ENCODE peak calls at places on chromosomes 12 and 14, in eight cellular contexts. Z is GM12878, S is hepatocyte, U is ovary, Q is right atrium auricular region, Y is stomach, N is endothelial cell of umbilical vein, G is lung. M is an unnamed sample. For H3K36me3, the result is how much of the 10 kb centered on the place peaks cover.

GRCh38 chr14:70655110-70655826 is 13.6 kb downstream of the TTC9 start:
- DNase-seq in Q (no peak), U (no peak), S (no peak), Y (peak), N (peak), Z (peak), G (no peak), M (peak)

GRCh38 chr12:94430304-94430703 is 29.4 kb downstream of the CEP83 start:
- DNase-seq in U (no peak), Z (no peak), G (no peak), N (no peak), S (no peak), Q (no peak), Y (no peak), M (no peak)

GRCh38 chr12:104358353-104359003 is 54.9 kb downstream of the EID3 start:
- DNase-seq in Q (no peak), U (peak), G (peak), S (peak), N (peak), Z (peak), Y (peak), M (peak)

GRCh38 chr12:12405882-12406281 is 49.0 kb downstream of the BORCS5 start:
- DNase-seq in Q (no peak), Z (no peak), G (peak), S (peak), N (no peak), U (no peak), Y (peak), M (no peak)

GRCh38 chr14:87601011-87601410 is 392.0 kb downstream of the GALC start:
- DNase-seq in Q (no peak), Y (no peak), S (no peak), N (no peak), G (no peak), U (no peak), Z (no peak), M (no peak)

GRCh38 chr14:63026491-63026890 is 18.8 kb downstream of the KCNH5 start:
- DNase-seq in G (no peak), N (no peak), S (no peak), Y (no peak), Q (no peak), U (no peak), Z (no peak), M (no peak)

GRCh38 chr14:96576937-96577336 is 74.8 kb downstream of the PAPOLA start:
- DNase-seq in N (no peak), Y (no peak), Z (no peak), Q (no peak), S (no peak), G (no peak), U (no peak), M (no peak)

GRCh38 chr12:115243933-115244628 is 560.1 kb upstream of the TBX3 start:
- DNase-seq in Z (no peak), U (no peak), N (no peak), S (no peak), Q (no peak), Y (no peak), G (no peak), M (no peak)

GRCh38 chr14:62694075-62694474 is 351.2 kb downstream of the KCNH5 start:
- DNase-seq in S (peak), U (no peak), Q (no peak), Z (no peak), G (no peak), N (no peak), Y (no peak), M (no peak)

GRCh38 chr12:108337235-108338223 is 1.6 kb downstream of the CMKLR1 start:
- DNase-seq in G (no peak), Z (no peak), N (peak), Y (no peak), Q (no peak), U (no peak), S (peak), M (peak)

GRCh38 chr14:104559043-104559768 is 20.4 kb upstream of the C14orf180 start:
- DNase-seq in Q (no peak), S (no peak), G (no peak), N (no peak), U (no peak), Y (no peak), Z (no peak), M (no peak)

GRCh38 chr14:39246618-39247017 is 12.9 kb downstream of the MIA2 start:
- DNase-seq in Z (no peak), N (no peak), S (no peak), Y (no peak), Q (no peak), G (no peak), U (no peak), M (no peak)

GRCh38 chr12:58148405-58148804 is 207.0 kb downstream of the ATP23 start:
- DNase-seq in U (no peak), Q (no peak), S (peak), N (peak), Z (no peak), Y (no peak), G (no peak), M (no peak)

GRCh38 chr12:57868870-57869609 is 22.5 kb upstream of the CTDSP2 start:
- DNase-seq in S (no peak), Q (peak), Y (no peak), N (no peak), Z (no peak), G (no peak), U (no peak), M (no peak)

GRCh38 chr12:72296389-72296788 is 24.2 kb downstream of the TRHDE start:
- DNase-seq in Z (no peak), Y (no peak), U (no peak), N (no peak), G (no peak), Q (no peak), S (peak), M (no peak)

GRCh38 chr12:1846421-1847405 is 26.3 kb downstream of the LRTM2 start:
- DNase-seq in N (no peak), G (no peak), U (no peak), Q (no peak), S (no peak), Z (no peak), Y (no peak), M (no peak)

GRCh38 chr12:53122961-53123468 is 19.7 kb downstream of the SOAT2 start:
- DNase-seq in Z (no peak), Q (no peak), G (no peak), Y (no peak), S (no peak), U (no peak), N (no peak), M (no peak)

GRCh38 chr12:76020281-76020680 is 11.3 kb downstream of the PHLDA1 start:
- DNase-seq in Z (peak), Y (peak), Q (no peak), G (no peak), S (no peak), N (no peak), U (no peak), M (no peak)

GRCh38 chr14:54567224-54567633 is 301 bp downstream of the SAMD4A start:
- DNase-seq in S (peak), N (no peak), Z (no peak), Y (peak), Q (no peak), U (no peak), G (peak), M (no peak)

GRCh38 chr12:58302487-58303011 is 361.2 kb downstream of the ATP23 start:
- DNase-seq in S (no peak), U (no peak), Z (no peak), N (peak), G (no peak), Q (no peak), Y (no peak), M (no peak)

GRCh38 chr14:65229431-65230286 is 127.3 kb upstream of the MAX start:
- DNase-seq in U (peak), N (peak), S (peak), G (no peak), Z (no peak), Y (peak), Q (no peak), M (no peak)

GRCh38 chr12:92995258-92995905 is 66.3 kb upstream of the EEA1 start:
- DNase-seq in Z (peak), S (no peak), U (no peak), Q (no peak), Y (no peak), N (no peak), G (no peak), M (peak)

GRCh38 chr14:93943052-93943451 is 15.9 kb downstream of the FAM181A start:
- DNase-seq in U (no peak), G (no peak), S (no peak), Y (no peak), Z (no peak), N (no peak), Q (no peak), M (no peak)

GRCh38 chr12:13347241-13348043 is 150.9 kb downstream of the EMP1 start:
- DNase-seq in N (no peak), G (no peak), Z (no peak), Y (no peak), Q (no peak), S (peak), U (no peak), M (no peak)

GRCh38 chr14:104401785-104402184 is 177.8 kb upstream of the C14orf180 start:
- DNase-seq in Z (no peak), S (no peak), U (no peak), G (peak), N (no peak), Q (peak), Y (no peak), M (no peak)

GRCh38 chr14:72598328-72598727 is 295.6 kb downstream of the DPF3 start:
- DNase-seq in S (no peak), N (no peak), Z (no peak), U (no peak), Q (no peak), Y (no peak), G (no peak), M (peak)

GRCh38 chr12:116381744-116382455 is 104.4 kb upstream of the MED13L start:
- DNase-seq in Q (no peak), G (no peak), N (peak), Y (no peak), S (peak), Z (no peak), U (no peak), M (no peak)

GRCh38 chr14:39847191-39847590 is 415.0 kb upstream of the FBXO33 start:
- DNase-seq in Z (no peak), G (no peak), U (no peak), Y (no peak), S (no peak), Q (no peak), N (no peak), M (no peak)

GRCh38 chr14:93744176-93744575 is 44.1 kb downstream of the PRIMA1 start:
- DNase-seq in U (no peak), Z (no peak), Y (no peak), G (no peak), S (no peak), N (no peak), Q (no peak), M (no peak)

GRCh38 chr14:54261283-54261682 is 135.5 kb upstream of the CDKN3 start:
- DNase-seq in N (no peak), G (no peak), S (no peak), Y (no peak), Z (no peak), U (no peak), Q (no peak), M (no peak)

GRCh38 chr12:120741476-120742206 is 16.0 kb downstream of the ACADS start:
- DNase-seq in S (no peak), U (no peak), N (no peak), Y (no peak), Z (no peak), G (no peak), Q (no peak), M (no peak)

GRCh38 chr12:120117961-120118709 is 1.6 kb upstream of the RAB35 start:
- DNase-seq in Y (no peak), Q (no peak), G (no peak), U (no peak), N (peak), S (peak), Z (no peak), M (no peak)

GRCh38 chr14:38828183-38828877 is 274.7 kb downstream of the SEC23A start:
- DNase-seq in Y (no peak), G (no peak), S (no peak), U (no peak), Z (no peak), N (no peak), Q (no peak), M (no peak)

GRCh38 chr12:122651520-122652224 is 51.5 kb downstream of the HCAR2 start:
- DNase-seq in Z (no peak), N (no peak), Y (no peak), U (no peak), Q (no peak), G (no peak), S (no peak), M (no peak)

GRCh38 chr12:131063960-131064359 is 110.3 kb downstream of the ADGRD1 start:
- DNase-seq in G (no peak), Y (no peak), Z (no peak), S (no peak), Q (no peak), U (no peak), N (no peak), M (no peak)

GRCh38 chr14:21092147-21093011 is 6.1 kb downstream of the ZNF219 start:
- DNase-seq in S (peak), Y (peak), N (peak), U (peak), G (peak), Q (peak), Z (no peak), M (peak)

GRCh38 chr12:128815779-128816642 is 7.7 kb downstream of the SLC15A4 start:
- DNase-seq in Q (no peak), G (no peak), Y (no peak), N (no peak), S (no peak), Z (no peak), U (no peak), M (no peak)

GRCh38 chr12:110320548-110320947 is 39.5 kb downstream of the ATP2A2 start:
- DNase-seq in G (no peak), N (no peak), Q (no peak), Y (no peak), Z (no peak), U (no peak), S (no peak), M (no peak)
- H3K36me3 ChIP-seq in G (under half), N (under half), Q (half or more), Y (half or more), Z (under half), U (under half), S (under half), M (under half)

DNA sequence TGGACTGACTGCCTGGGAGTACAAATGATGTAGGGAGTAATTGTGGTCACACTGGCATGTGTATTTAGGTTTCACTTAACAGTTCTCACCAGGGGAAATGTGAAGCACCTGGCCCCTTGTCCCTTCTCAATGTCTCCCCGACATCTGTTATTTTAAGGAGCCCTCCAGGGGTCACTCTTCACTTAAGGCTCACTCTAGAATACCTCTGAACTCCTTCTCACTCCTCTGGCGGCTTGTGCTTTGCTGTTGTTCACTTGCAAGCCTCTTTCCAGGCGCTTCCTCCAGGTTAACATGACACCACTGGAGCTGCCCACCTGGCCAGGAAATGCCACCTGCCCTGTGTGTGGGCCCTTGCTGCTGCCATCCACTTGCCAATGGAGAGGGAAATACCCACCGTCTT is 56.5 kb upstream of the GZMB start:
- DNase-seq in U (no peak), G (no peak), Z (no peak), S (no peak), N (no peak), Q (no peak), Y (no peak), M (no peak)
- TF ChIP-seq CTCF in U (no peak), G (no peak), Z (peak), S (no peak), N (no peak), Q (no peak), Y (no peak), M (peak)

GRCh38 chr12:106139422-106140141 is 828 bp upstream of the NUAK1 start:
- DNase-seq in N (peak), Q (peak), U (peak), G (peak), S (peak), Z (no peak), Y (peak), M (no peak)
- H3K4me3 ChIP-seq in N (peak), Q (peak), U (peak), G (peak), S (peak), Z (no peak), Y (peak), M (no peak)

GRCh38 chr12:50182461-50182860 is 15.3 kb upstream of the CERS5 start:
- DNase-seq in S (no peak), N (peak), Q (no peak), U (no peak), Y (no peak), Z (no peak), G (no peak), M (no peak)

GRCh38 chr12:50185975-50186663 is 18.9 kb upstream of the CERS5 start:
- DNase-seq in G (no peak), Z (no peak), S (no peak), N (peak), U (no peak), Q (no peak), Y (no peak), M (no peak)

GRCh38 chr12:50185496-50185895 is 18.3 kb upstream of the CERS5 start:
- DNase-seq in Q (no peak), N (no peak), U (no peak), G (no peak), Z (no peak), Y (no peak), S (no peak), M (no peak)

GRCh38 chr12:50184261-50184660 is 17.1 kb upstream of the CERS5 start:
- DNase-seq in Y (no peak), N (no peak), Q (no peak), U (no peak), G (no peak), Z (no peak), S (no peak), M (no peak)

GRCh38 chr12:50181691-50182090 is 14.5 kb upstream of the CERS5 start:
- DNase-seq in G (no peak), Z (no peak), Q (no peak), U (no peak), Y (no peak), N (no peak), S (no peak), M (no peak)
- H3K36me3 ChIP-seq in G (under half), Z (under half), Q (under half), U (under half), Y (half or more), N (under half), S (under half), M (under half)

GRCh38 chr14:75162631-75163030 is 13.8 kb downstream of the TMED10 start:
- DNase-seq in N (no peak), U (no peak), Q (no peak), S (no peak), Z (no peak), G (no peak), Y (no peak), M (no peak)
- TF ChIP-seq CTCF in N (no peak), U (no peak), Q (no peak), S (no peak), Z (no peak), G (no peak), Y (no peak), M (no peak)

GRCh38 chr12:22474970-22475720 is 69.2 kb downstream of the C2CD5 start:
- DNase-seq in Y (no peak), N (no peak), U (no peak), S (no peak), G (no peak), Q (no peak), Z (no peak), M (no peak)
- H3K4me3 ChIP-seq in Y (no peak), N (no peak), U (no peak), S (no peak), G (no peak), Q (no peak), Z (no peak), M (no peak)

GRCh38 chr14:99542566-99542965 is 61.4 kb downstream of the CCNK start:
- DNase-seq in Y (no peak), Q (no peak), G (no peak), N (no peak), U (no peak), S (no peak), Z (no peak), M (no peak)
- H3K36me3 ChIP-seq in Y (under half), Q (under half), G (under half), N (under half), U (under half), S (under half), Z (under half), M (under half)

GRCh38 chr14:33906968-33907367 is 43.9 kb downstream of the EGLN3 start:
- DNase-seq in Q (no peak), G (no peak), Z (no peak), Y (no peak), S (no peak), N (no peak), U (no peak), M (no peak)

GRCh38 chr14:33909380-33910084 is 41.3 kb downstream of the EGLN3 start:
- DNase-seq in G (no peak), Y (no peak), S (peak), N (no peak), Q (no peak), U (no peak), Z (no peak), M (no peak)

GRCh38 chr14:33904609-33905008 is 46.3 kb downstream of the EGLN3 start:
- DNase-seq in Y (no peak), U (no peak), Q (no peak), S (no peak), G (no peak), N (no peak), Z (no peak), M (no peak)

GRCh38 chr14:33911046-33911445 is 39.8 kb downstream of the EGLN3 start:
- DNase-seq in G (no peak), Z (no peak), N (no peak), Y (no peak), U (no peak), Q (no peak), S (no peak), M (no peak)

GRCh38 chr14:33908540-33909223 is 42.2 kb downstream of the EGLN3 start:
- DNase-seq in N (no peak), S (peak), U (no peak), Z (no peak), Y (no peak), Q (no peak), G (no peak), M (no peak)
- TF ChIP-seq CTCF in N (no peak), S (peak), U (no peak), Z (no peak), Y (no peak), Q (no peak), G (no peak), M (no peak)

GRCh38 chr12:28899951-28900350 is 249.1 kb upstream of the FAR2 start:
- DNase-seq in G (no peak), Q (no peak), N (no peak), Z (no peak), U (no peak), S (no peak), Y (no peak), M (no peak)
- H3K4me3 ChIP-seq in G (no peak), Q (no peak), N (no peak), Z (no peak), U (no peak), S (no peak), Y (no peak), M (no peak)